ENCODE peak calls at places on chromosome 10, in seven cellular contexts. One of them, this sample, is unnamed. For H3K27me3, the result is how much of the 10 kb centered on the place peaks cover.

GRCh38 chr10:71406878-71407277 is 10.2 kb downstream of the CDH23 start:
- DNase-seq in pancreas: no peak
- DNase-seq in neuronal stem cell: no peak
- DNase-seq in AG04450: no peak
- DNase-seq in naive thymus-derived CD4-positive, alpha-beta T cell: no peak
- DNase-seq in transverse colon: no peak
- DNase-seq in astrocyte: no peak
- DNase-seq in this sample: no peak

GRCh38 chr10:17665742-17666141 is 21.8 kb downstream of the STAM start:
- DNase-seq in transverse colon: no peak
- DNase-seq in pancreas: no peak
- DNase-seq in AG04450: peak
- DNase-seq in astrocyte: peak
- DNase-seq in neuronal stem cell: no peak
- DNase-seq in naive thymus-derived CD4-positive, alpha-beta T cell: no peak
- DNase-seq in this sample: no peak

GRCh38 chr10:93916257-93917063 is 22.7 kb downstream of the SLC35G1 start:
- DNase-seq in pancreas: no peak
- DNase-seq in astrocyte: peak
- DNase-seq in transverse colon: no peak
- DNase-seq in naive thymus-derived CD4-positive, alpha-beta T cell: no peak
- DNase-seq in neuronal stem cell: no peak
- DNase-seq in AG04450: peak
- DNase-seq in this sample: no peak

GRCh38 chr10:11036424-11037011 is 18.8 kb downstream of the CELF2 start:
- DNase-seq in neuronal stem cell: peak
- DNase-seq in pancreas: peak
- DNase-seq in transverse colon: peak
- DNase-seq in astrocyte: peak
- DNase-seq in naive thymus-derived CD4-positive, alpha-beta T cell: no peak
- DNase-seq in AG04450: peak
- DNase-seq in this sample: peak

GRCh38 chr10:78861456-78862327 is 207.1 kb upstream of the ZMIZ1 start:
- DNase-seq in AG04450: no peak
- DNase-seq in pancreas: no peak
- DNase-seq in neuronal stem cell: no peak
- DNase-seq in astrocyte: no peak
- DNase-seq in transverse colon: no peak
- DNase-seq in naive thymus-derived CD4-positive, alpha-beta T cell: no peak
- DNase-seq in this sample: peak

GRCh38 chr10:28467615-28468014 is 65.3 kb upstream of the WAC start:
- DNase-seq in AG04450: no peak
- DNase-seq in transverse colon: no peak
- DNase-seq in naive thymus-derived CD4-positive, alpha-beta T cell: no peak
- DNase-seq in neuronal stem cell: no peak
- DNase-seq in astrocyte: no peak
- DNase-seq in pancreas: no peak
- DNase-seq in this sample: no peak

GRCh38 chr10:102384053-102384452 is 11.5 kb upstream of the NFKB2 start:
- DNase-seq in naive thymus-derived CD4-positive, alpha-beta T cell: no peak
- DNase-seq in astrocyte: no peak
- DNase-seq in AG04450: no peak
- DNase-seq in transverse colon: peak
- DNase-seq in pancreas: no peak
- DNase-seq in neuronal stem cell: no peak
- DNase-seq in this sample: no peak

GRCh38 chr10:14583252-14583651 is 191.4 kb downstream of the FAM107B start:
- DNase-seq in AG04450: no peak
- DNase-seq in neuronal stem cell: no peak
- DNase-seq in pancreas: no peak
- DNase-seq in naive thymus-derived CD4-positive, alpha-beta T cell: peak
- DNase-seq in astrocyte: no peak
- DNase-seq in transverse colon: peak
- DNase-seq in this sample: no peak

GRCh38 chr10:44647473-44647872 is 262.6 kb upstream of the CXCL12 start:
- DNase-seq in transverse colon: no peak
- DNase-seq in pancreas: no peak
- DNase-seq in neuronal stem cell: no peak
- DNase-seq in AG04450: no peak
- DNase-seq in naive thymus-derived CD4-positive, alpha-beta T cell: no peak
- DNase-seq in astrocyte: no peak
- DNase-seq in this sample: no peak

GRCh38 chr10:117439243-117439912 is 64.1 kb upstream of the PDZD8 start:
- DNase-seq in AG04450: no peak
- DNase-seq in naive thymus-derived CD4-positive, alpha-beta T cell: no peak
- DNase-seq in transverse colon: peak
- DNase-seq in neuronal stem cell: no peak
- DNase-seq in pancreas: no peak
- DNase-seq in astrocyte: peak
- DNase-seq in this sample: no peak

GRCh38 chr10:5551531-5552375 is 27.0 kb downstream of the CALML3 start:
- DNase-seq in AG04450: no peak
- DNase-seq in pancreas: no peak
- DNase-seq in transverse colon: peak
- DNase-seq in neuronal stem cell: no peak
- DNase-seq in naive thymus-derived CD4-positive, alpha-beta T cell: no peak
- DNase-seq in astrocyte: peak
- DNase-seq in this sample: no peak

GRCh38 chr10:12656518-12657142 is 307.3 kb downstream of the CAMK1D start:
- DNase-seq in transverse colon: no peak
- DNase-seq in neuronal stem cell: peak
- DNase-seq in naive thymus-derived CD4-positive, alpha-beta T cell: peak
- DNase-seq in AG04450: peak
- DNase-seq in astrocyte: peak
- DNase-seq in pancreas: no peak
- DNase-seq in this sample: no peak

GRCh38 chr10:52004342-52004949 is 305.1 kb upstream of the CSTF2T start:
- DNase-seq in naive thymus-derived CD4-positive, alpha-beta T cell: no peak
- DNase-seq in transverse colon: no peak
- DNase-seq in pancreas: no peak
- DNase-seq in AG04450: peak
- DNase-seq in astrocyte: peak
- DNase-seq in neuronal stem cell: peak
- DNase-seq in this sample: no peak

GRCh38 chr10:75904499-75905283 is 473.3 kb downstream of the LRMDA start:
- DNase-seq in AG04450: no peak
- DNase-seq in transverse colon: no peak
- DNase-seq in astrocyte: no peak
- DNase-seq in neuronal stem cell: peak
- DNase-seq in pancreas: no peak
- DNase-seq in naive thymus-derived CD4-positive, alpha-beta T cell: no peak
- DNase-seq in this sample: no peak

GRCh38 chr10:86234102-86234501 is 132.5 kb downstream of the GRID1 start:
- DNase-seq in astrocyte: no peak
- DNase-seq in neuronal stem cell: peak
- DNase-seq in pancreas: no peak
- DNase-seq in naive thymus-derived CD4-positive, alpha-beta T cell: no peak
- DNase-seq in AG04450: no peak
- DNase-seq in transverse colon: no peak
- DNase-seq in this sample: no peak

GRCh38 chr10:103481974-103482531 is 3.0 kb upstream of the CALHM3 start:
- DNase-seq in transverse colon: no peak
- DNase-seq in pancreas: no peak
- DNase-seq in neuronal stem cell: no peak
- DNase-seq in naive thymus-derived CD4-positive, alpha-beta T cell: peak
- DNase-seq in astrocyte: peak
- DNase-seq in AG04450: peak
- DNase-seq in this sample: peak

GRCh38 chr10:47013469-47014169 is 102.4 kb downstream of the PTPN20 start:
- DNase-seq in pancreas: no peak
- DNase-seq in neuronal stem cell: no peak
- DNase-seq in naive thymus-derived CD4-positive, alpha-beta T cell: no peak
- DNase-seq in transverse colon: no peak
- DNase-seq in astrocyte: no peak
- DNase-seq in AG04450: no peak
- DNase-seq in this sample: no peak

GRCh38 chr10:1732501-1733123 is 4.7 kb downstream of the ADARB2 start:
- DNase-seq in transverse colon: no peak
- DNase-seq in naive thymus-derived CD4-positive, alpha-beta T cell: no peak
- DNase-seq in astrocyte: no peak
- DNase-seq in pancreas: no peak
- DNase-seq in AG04450: no peak
- DNase-seq in neuronal stem cell: no peak
- DNase-seq in this sample: no peak

GRCh38 chr10:68665841-68666240 is 55.2 kb upstream of the CCAR1 start:
- DNase-seq in AG04450: peak
- DNase-seq in transverse colon: no peak
- DNase-seq in pancreas: no peak
- DNase-seq in astrocyte: peak
- DNase-seq in neuronal stem cell: no peak
- DNase-seq in naive thymus-derived CD4-positive, alpha-beta T cell: no peak
- DNase-seq in this sample: no peak

GRCh38 chr10:70672165-70672992 is at the start of gene ADAMTS14:
- DNase-seq in AG04450: no peak
- DNase-seq in neuronal stem cell: peak
- DNase-seq in astrocyte: peak
- DNase-seq in naive thymus-derived CD4-positive, alpha-beta T cell: no peak
- DNase-seq in transverse colon: peak
- DNase-seq in pancreas: no peak
- DNase-seq in this sample: peak

GRCh38 chr10:21238044-21238443 is 287.4 kb downstream of the SKIDA1 start:
- DNase-seq in transverse colon: no peak
- DNase-seq in astrocyte: no peak
- DNase-seq in neuronal stem cell: no peak
- DNase-seq in pancreas: no peak
- DNase-seq in naive thymus-derived CD4-positive, alpha-beta T cell: no peak
- DNase-seq in AG04450: no peak
- DNase-seq in this sample: no peak

GRCh38 chr10:101123085-101123814 is 7.8 kb upstream of the TLX1 start:
- DNase-seq in transverse colon: peak
- DNase-seq in AG04450: no peak
- DNase-seq in astrocyte: no peak
- DNase-seq in neuronal stem cell: no peak
- DNase-seq in pancreas: no peak
- DNase-seq in naive thymus-derived CD4-positive, alpha-beta T cell: no peak
- DNase-seq in this sample: peak

GRCh38 chr10:101122270-101123084 is 8.6 kb upstream of the TLX1 start:
- DNase-seq in transverse colon: no peak
- DNase-seq in astrocyte: no peak
- DNase-seq in AG04450: no peak
- DNase-seq in pancreas: no peak
- DNase-seq in neuronal stem cell: no peak
- DNase-seq in naive thymus-derived CD4-positive, alpha-beta T cell: no peak
- DNase-seq in this sample: no peak

GRCh38 chr10:101123815-101124617 is 7.1 kb upstream of the TLX1 start:
- DNase-seq in AG04450: no peak
- DNase-seq in astrocyte: no peak
- DNase-seq in naive thymus-derived CD4-positive, alpha-beta T cell: no peak
- DNase-seq in neuronal stem cell: no peak
- DNase-seq in pancreas: no peak
- DNase-seq in transverse colon: no peak
- DNase-seq in this sample: no peak

GRCh38 chr10:101126684-101127628 is 4.1 kb upstream of the TLX1 start:
- DNase-seq in neuronal stem cell: no peak
- DNase-seq in astrocyte: no peak
- DNase-seq in pancreas: no peak
- DNase-seq in naive thymus-derived CD4-positive, alpha-beta T cell: no peak
- DNase-seq in AG04450: no peak
- DNase-seq in transverse colon: no peak
- DNase-seq in this sample: no peak

DNA sequence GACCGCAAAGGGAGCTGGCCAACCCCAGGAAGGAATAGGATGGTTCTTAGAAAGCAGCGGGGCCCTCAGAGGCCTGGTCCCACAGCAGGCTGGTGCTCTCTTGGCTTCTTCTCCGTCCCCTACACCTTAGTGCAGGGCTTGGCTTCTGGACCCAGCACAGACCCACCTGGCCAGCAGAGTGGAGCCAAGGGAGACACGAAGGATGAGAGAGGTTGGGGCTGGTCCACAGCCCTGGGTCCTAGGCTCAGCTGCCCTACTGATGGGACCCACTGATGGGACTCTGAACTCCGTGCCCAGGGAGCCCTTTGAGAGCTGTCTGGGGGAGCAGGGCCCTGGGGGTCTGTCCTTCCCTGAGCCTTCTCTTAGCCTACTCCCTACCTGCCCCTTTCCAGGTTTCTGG is 6.2 kb upstream of the TLX1 start:
- DNase-seq in transverse colon: no peak
- DNase-seq in pancreas: no peak
- DNase-seq in AG04450: no peak
- DNase-seq in neuronal stem cell: no peak
- DNase-seq in naive thymus-derived CD4-positive, alpha-beta T cell: no peak
- DNase-seq in astrocyte: no peak
- DNase-seq in this sample: no peak
- H3K27me3 ChIP-seq in transverse colon: half or more
- H3K27me3 ChIP-seq in pancreas: under half
- H3K27me3 ChIP-seq in AG04450: half or more
- H3K27me3 ChIP-seq in neuronal stem cell: half or more
- H3K27me3 ChIP-seq in naive thymus-derived CD4-positive, alpha-beta T cell: under half
- H3K27me3 ChIP-seq in astrocyte: half or more
- H3K27me3 ChIP-seq in this sample: under half

GRCh38 chr10:131132681-131133080 is 178.8 kb downstream of the TCERG1L start:
- DNase-seq in pancreas: no peak
- DNase-seq in astrocyte: no peak
- DNase-seq in AG04450: no peak
- DNase-seq in transverse colon: no peak
- DNase-seq in neuronal stem cell: no peak
- DNase-seq in naive thymus-derived CD4-positive, alpha-beta T cell: no peak
- DNase-seq in this sample: no peak
- H3K27me3 ChIP-seq in pancreas: under half
- H3K27me3 ChIP-seq in astrocyte: under half
- H3K27me3 ChIP-seq in AG04450: under half
- H3K27me3 ChIP-seq in transverse colon: under half
- H3K27me3 ChIP-seq in neuronal stem cell: under half
- H3K27me3 ChIP-seq in naive thymus-derived CD4-positive, alpha-beta T cell: under half
- H3K27me3 ChIP-seq in this sample: under half

DNA sequence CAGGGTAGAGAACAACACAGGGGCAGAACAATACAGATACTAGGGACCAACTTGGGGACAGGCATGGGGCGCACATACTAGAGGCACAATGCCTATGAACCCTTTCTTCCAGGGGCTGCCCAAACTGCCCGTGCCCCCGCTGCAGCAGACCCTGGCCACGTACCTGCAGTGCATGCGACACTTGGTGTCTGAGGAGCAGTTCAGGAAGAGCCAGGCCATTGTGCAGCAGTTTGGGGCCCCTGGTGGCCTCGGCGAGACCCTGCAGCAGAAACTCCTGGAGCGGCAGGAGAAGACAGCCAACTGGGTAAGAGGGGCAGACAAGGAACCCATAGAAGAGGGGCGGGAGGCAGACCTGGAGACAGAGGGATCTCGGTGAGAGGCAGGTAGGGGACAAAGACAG is 5.8 kb downstream of the CHAT start:
- DNase-seq in astrocyte: no peak
- DNase-seq in naive thymus-derived CD4-positive, alpha-beta T cell: no peak
- DNase-seq in neuronal stem cell: no peak
- DNase-seq in pancreas: no peak
- DNase-seq in transverse colon: no peak
- DNase-seq in AG04450: no peak
- DNase-seq in this sample: no peak
- H3K27me3 ChIP-seq in astrocyte: under half
- H3K27me3 ChIP-seq in naive thymus-derived CD4-positive, alpha-beta T cell: under half
- H3K27me3 ChIP-seq in neuronal stem cell: half or more
- H3K27me3 ChIP-seq in pancreas: under half
- H3K27me3 ChIP-seq in transverse colon: under half
- H3K27me3 ChIP-seq in AG04450: under half
- H3K27me3 ChIP-seq in this sample: under half

DNA sequence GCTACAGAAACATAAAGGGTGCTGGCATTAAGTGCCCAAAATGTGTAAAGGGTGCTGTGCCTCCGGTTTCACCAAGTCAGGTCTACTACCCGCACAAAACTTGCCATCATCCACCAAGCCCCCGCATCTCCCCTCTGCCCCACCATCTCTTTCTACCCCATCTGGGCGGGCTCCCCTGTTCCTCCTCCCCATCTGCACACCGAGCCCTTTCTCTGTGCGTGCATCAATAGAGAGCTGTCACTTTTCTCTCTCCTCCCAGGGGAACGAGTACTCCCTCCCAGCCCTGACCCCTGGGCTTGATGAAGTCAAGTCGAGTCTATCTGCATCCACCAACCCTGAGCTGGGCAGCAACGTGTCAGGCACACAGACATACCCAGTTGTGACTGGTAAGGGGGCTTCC is 63.5 kb downstream of the PAX2 start:
- DNase-seq in transverse colon: no peak
- DNase-seq in AG04450: no peak
- DNase-seq in astrocyte: no peak
- DNase-seq in naive thymus-derived CD4-positive, alpha-beta T cell: no peak
- DNase-seq in neuronal stem cell: no peak
- DNase-seq in pancreas: no peak
- DNase-seq in this sample: no peak
- H3K27me3 ChIP-seq in transverse colon: half or more
- H3K27me3 ChIP-seq in AG04450: under half
- H3K27me3 ChIP-seq in astrocyte: under half
- H3K27me3 ChIP-seq in naive thymus-derived CD4-positive, alpha-beta T cell: under half
- H3K27me3 ChIP-seq in neuronal stem cell: half or more
- H3K27me3 ChIP-seq in pancreas: under half
- H3K27me3 ChIP-seq in this sample: under half

This sample was measured in BE2C.